ENCODE peak calls at places on chromosomes 3 and 15, in nine cellular contexts. One of them, this sample, is unnamed.
A peak's percentile ranks its signal among the peaks of the same experiment; 100 is the strongest.

GRCh38 chr15:81038975-81039607 is 38.4 kb downstream of the TLNRD1 start:
- DNase-seq in PC-9: no peak
- DNase-seq in nephron progenitor cell: no peak
- DNase-seq in neural crest cell: no peak
- DNase-seq in progenitor cell of endocrine pancreas: no peak
- DNase-seq in GM13977: no peak
- DNase-seq in thoracic aorta: no peak
- DNase-seq in mesothelial cell of epicardium: no peak
- DNase-seq in ovary: no peak
- DNase-seq in this sample: peak; percentile 34

GRCh38 chr15:65931221-65931620 is 61.9 kb downstream of the RAB11A start:
- DNase-seq in PC-9: no peak
- DNase-seq in nephron progenitor cell: no peak
- DNase-seq in neural crest cell: no peak
- DNase-seq in progenitor cell of endocrine pancreas: no peak
- DNase-seq in GM13977: no peak
- DNase-seq in thoracic aorta: no peak
- DNase-seq in mesothelial cell of epicardium: no peak
- DNase-seq in ovary: no peak
- DNase-seq in this sample: no peak

GRCh38 chr3:76998555-76998954 is 41.3 kb upstream of the ROBO2 start:
- DNase-seq in PC-9: no peak
- DNase-seq in nephron progenitor cell: no peak
- DNase-seq in neural crest cell: no peak
- DNase-seq in progenitor cell of endocrine pancreas: no peak
- DNase-seq in GM13977: no peak
- DNase-seq in thoracic aorta: no peak
- DNase-seq in mesothelial cell of epicardium: no peak
- DNase-seq in ovary: no peak
- DNase-seq in this sample: no peak

GRCh38 chr3:196082471-196082971 is 631 bp upstream of the TFRC start:
- DNase-seq in PC-9: no peak
- DNase-seq in nephron progenitor cell: no peak
- DNase-seq in neural crest cell: no peak
- DNase-seq in progenitor cell of endocrine pancreas: no peak
- DNase-seq in GM13977: peak; percentile 42
- DNase-seq in thoracic aorta: no peak
- DNase-seq in mesothelial cell of epicardium: no peak
- DNase-seq in ovary: no peak
- DNase-seq in this sample: no peak

GRCh38 chr15:76150508-76150907 is 90.7 kb downstream of the TMEM266 start:
- DNase-seq in PC-9: no peak
- DNase-seq in nephron progenitor cell: no peak
- DNase-seq in neural crest cell: no peak
- DNase-seq in progenitor cell of endocrine pancreas: no peak
- DNase-seq in GM13977: no peak
- DNase-seq in thoracic aorta: no peak
- DNase-seq in mesothelial cell of epicardium: no peak
- DNase-seq in ovary: no peak
- DNase-seq in this sample: peak; percentile 31

GRCh38 chr3:123385072-123385471 is 63.8 kb downstream of the ADCY5 start:
- DNase-seq in PC-9: no peak
- DNase-seq in nephron progenitor cell: no peak
- DNase-seq in neural crest cell: no peak
- DNase-seq in progenitor cell of endocrine pancreas: no peak
- DNase-seq in GM13977: no peak
- DNase-seq in thoracic aorta: no peak
- DNase-seq in mesothelial cell of epicardium: no peak
- DNase-seq in ovary: no peak
- DNase-seq in this sample: no peak

GRCh38 chr15:89015412-89016097 is 72.7 kb upstream of the ABHD2 start:
- DNase-seq in PC-9: no peak
- DNase-seq in nephron progenitor cell: no peak
- DNase-seq in neural crest cell: no peak
- DNase-seq in progenitor cell of endocrine pancreas: no peak
- DNase-seq in GM13977: no peak
- DNase-seq in thoracic aorta: no peak
- DNase-seq in mesothelial cell of epicardium: no peak
- DNase-seq in ovary: no peak
- DNase-seq in this sample: no peak

GRCh38 chr3:98246142-98246541 is 17.9 kb upstream of the OR5H6 start:
- DNase-seq in PC-9: no peak
- DNase-seq in nephron progenitor cell: no peak
- DNase-seq in neural crest cell: no peak
- DNase-seq in progenitor cell of endocrine pancreas: no peak
- DNase-seq in GM13977: no peak
- DNase-seq in thoracic aorta: no peak
- DNase-seq in mesothelial cell of epicardium: no peak
- DNase-seq in ovary: no peak
- DNase-seq in this sample: no peak

GRCh38 chr3:87997966-87998365 is 60.8 kb downstream of the CGGBP1 start:
- DNase-seq in PC-9: no peak
- DNase-seq in nephron progenitor cell: no peak
- DNase-seq in neural crest cell: no peak
- DNase-seq in progenitor cell of endocrine pancreas: no peak
- DNase-seq in GM13977: no peak
- DNase-seq in thoracic aorta: no peak
- DNase-seq in mesothelial cell of epicardium: no peak
- DNase-seq in ovary: no peak
- DNase-seq in this sample: no peak

GRCh38 chr15:31811641-31812040 is 218.7 kb upstream of the CHRNA7 start:
- DNase-seq in PC-9: no peak
- DNase-seq in nephron progenitor cell: no peak
- DNase-seq in neural crest cell: no peak
- DNase-seq in progenitor cell of endocrine pancreas: no peak
- DNase-seq in GM13977: no peak
- DNase-seq in thoracic aorta: no peak
- DNase-seq in mesothelial cell of epicardium: no peak
- DNase-seq in ovary: no peak
- DNase-seq in this sample: no peak

GRCh38 chr15:90414408-90415028 is 26.5 kb downstream of the IQGAP1 start:
- DNase-seq in PC-9: no peak
- DNase-seq in nephron progenitor cell: no peak
- DNase-seq in neural crest cell: no peak
- DNase-seq in progenitor cell of endocrine pancreas: no peak
- DNase-seq in GM13977: no peak
- DNase-seq in thoracic aorta: no peak
- DNase-seq in mesothelial cell of epicardium: no peak
- DNase-seq in ovary: no peak
- DNase-seq in this sample: no peak

GRCh38 chr3:197891-198491 is 1.4 kb downstream of the CHL1 start:
- DNase-seq in PC-9: no peak
- DNase-seq in nephron progenitor cell: peak; percentile 62
- DNase-seq in neural crest cell: peak; percentile 8
- DNase-seq in progenitor cell of endocrine pancreas: peak; percentile 31
- DNase-seq in GM13977: peak; percentile 60
- DNase-seq in thoracic aorta: no peak
- DNase-seq in mesothelial cell of epicardium: peak; percentile 39
- DNase-seq in ovary: peak; percentile 73
- DNase-seq in this sample: peak; percentile 18

GRCh38 chr3:104960579-104960978 is 406.1 kb upstream of the ALCAM start:
- DNase-seq in PC-9: no peak
- DNase-seq in nephron progenitor cell: no peak
- DNase-seq in neural crest cell: no peak
- DNase-seq in progenitor cell of endocrine pancreas: no peak
- DNase-seq in GM13977: no peak
- DNase-seq in thoracic aorta: no peak
- DNase-seq in mesothelial cell of epicardium: no peak
- DNase-seq in ovary: no peak
- DNase-seq in this sample: no peak

GRCh38 chr3:164459526-164460151 is 618.7 kb downstream of the SI start:
- DNase-seq in PC-9: no peak
- DNase-seq in nephron progenitor cell: no peak
- DNase-seq in neural crest cell: no peak
- DNase-seq in progenitor cell of endocrine pancreas: no peak
- DNase-seq in GM13977: no peak
- DNase-seq in thoracic aorta: no peak
- DNase-seq in mesothelial cell of epicardium: no peak
- DNase-seq in ovary: no peak
- DNase-seq in this sample: no peak

GRCh38 chr3:172808969-172809546 is 58.5 kb downstream of the ECT2 start:
- DNase-seq in PC-9: no peak
- DNase-seq in nephron progenitor cell: no peak
- DNase-seq in neural crest cell: no peak
- DNase-seq in progenitor cell of endocrine pancreas: no peak
- DNase-seq in GM13977: no peak
- DNase-seq in thoracic aorta: no peak
- DNase-seq in mesothelial cell of epicardium: no peak
- DNase-seq in ovary: no peak
- DNase-seq in this sample: peak; percentile 25

GRCh38 chr15:78065973-78066946 is 11.3 kb downstream of the TBC1D2B start:
- DNase-seq in PC-9: no peak
- DNase-seq in nephron progenitor cell: no peak
- DNase-seq in neural crest cell: no peak
- DNase-seq in progenitor cell of endocrine pancreas: no peak
- DNase-seq in GM13977: peak; percentile 67
- DNase-seq in thoracic aorta: no peak
- DNase-seq in mesothelial cell of epicardium: no peak
- DNase-seq in ovary: no peak
- DNase-seq in this sample: peak; percentile 91

GRCh38 chr3:44890852-44891251 is 16.4 kb downstream of the TGM4 start:
- DNase-seq in PC-9: no peak
- DNase-seq in nephron progenitor cell: no peak
- DNase-seq in neural crest cell: no peak
- DNase-seq in progenitor cell of endocrine pancreas: no peak
- DNase-seq in GM13977: no peak
- DNase-seq in thoracic aorta: no peak
- DNase-seq in mesothelial cell of epicardium: no peak
- DNase-seq in ovary: no peak
- DNase-seq in this sample: no peak

GRCh38 chr3:49723631-49724551 is at the start of gene GMPPB:
- DNase-seq in PC-9: peak; percentile 96
- DNase-seq in nephron progenitor cell: peak; percentile 94
- DNase-seq in neural crest cell: peak; percentile 87
- DNase-seq in progenitor cell of endocrine pancreas: peak; percentile 90
- DNase-seq in GM13977: peak; percentile 98
- DNase-seq in thoracic aorta: peak; percentile 86
- DNase-seq in mesothelial cell of epicardium: peak; percentile 92
- DNase-seq in ovary: peak; percentile 97
- DNase-seq in this sample: peak; percentile 99

GRCh38 chr3:87390821-87391220 is 114.4 kb upstream of the POU1F1 start:
- DNase-seq in PC-9: no peak
- DNase-seq in nephron progenitor cell: no peak
- DNase-seq in neural crest cell: no peak
- DNase-seq in progenitor cell of endocrine pancreas: no peak
- DNase-seq in GM13977: no peak
- DNase-seq in thoracic aorta: no peak
- DNase-seq in mesothelial cell of epicardium: no peak
- DNase-seq in ovary: no peak
- DNase-seq in this sample: no peak

GRCh38 chr3:142853270-142854163 is 35.4 kb downstream of the PCOLCE2 start:
- DNase-seq in PC-9: peak; percentile 66
- DNase-seq in nephron progenitor cell: no peak
- DNase-seq in neural crest cell: no peak
- DNase-seq in progenitor cell of endocrine pancreas: no peak
- DNase-seq in GM13977: no peak
- DNase-seq in thoracic aorta: no peak
- DNase-seq in mesothelial cell of epicardium: no peak
- DNase-seq in ovary: no peak
- DNase-seq in this sample: no peak
- TF ChIP-seq CTCF in PC-9: no peak
- TF ChIP-seq CTCF in nephron progenitor cell: no peak
- TF ChIP-seq CTCF in neural crest cell: no peak
- TF ChIP-seq CTCF in progenitor cell of endocrine pancreas: no peak
- TF ChIP-seq CTCF in GM13977: no peak
- TF ChIP-seq CTCF in thoracic aorta: no peak
- TF ChIP-seq CTCF in mesothelial cell of epicardium: no peak
- TF ChIP-seq CTCF in ovary: no peak
- TF ChIP-seq CTCF in this sample: no peak

DNA sequence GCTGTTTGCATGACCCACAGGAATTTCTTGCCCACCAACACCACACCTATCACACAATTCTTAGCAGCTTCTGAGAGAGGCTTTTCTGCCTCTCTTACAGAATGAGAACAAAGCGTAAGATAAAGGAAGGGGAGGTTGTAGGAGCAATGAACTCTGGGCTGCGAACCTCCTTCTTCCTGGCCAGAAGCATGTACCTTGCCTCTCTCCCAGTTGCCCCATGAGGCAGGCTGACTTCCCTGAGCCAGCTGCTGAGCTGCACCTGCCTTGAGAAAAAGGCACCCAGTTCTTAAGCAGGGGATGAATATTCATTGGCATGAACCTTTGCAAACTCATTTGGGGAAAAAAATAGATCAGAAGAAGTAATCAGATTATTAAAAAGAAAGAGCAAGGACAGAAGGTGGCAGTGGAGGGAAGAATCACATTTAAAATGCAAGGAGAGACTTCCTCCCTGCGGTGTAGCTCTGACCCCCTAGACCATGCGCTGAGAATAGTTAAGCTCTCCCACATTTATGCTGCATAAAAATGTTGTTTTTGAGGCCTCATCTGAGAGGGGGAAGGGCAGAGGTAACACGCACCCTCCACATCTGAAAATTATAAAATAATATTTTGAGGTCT is 304.8 kb downstream of the EPHB1 start:
- DNase-seq in PC-9: no peak
- DNase-seq in nephron progenitor cell: no peak
- DNase-seq in neural crest cell: no peak
- DNase-seq in progenitor cell of endocrine pancreas: no peak
- DNase-seq in GM13977: no peak
- DNase-seq in thoracic aorta: no peak
- DNase-seq in mesothelial cell of epicardium: no peak
- DNase-seq in ovary: no peak
- DNase-seq in this sample: no peak
- TF ChIP-seq CTCF in PC-9: no peak
- TF ChIP-seq CTCF in nephron progenitor cell: no peak
- TF ChIP-seq CTCF in neural crest cell: no peak
- TF ChIP-seq CTCF in progenitor cell of endocrine pancreas: no peak
- TF ChIP-seq CTCF in GM13977: no peak
- TF ChIP-seq CTCF in thoracic aorta: no peak
- TF ChIP-seq CTCF in mesothelial cell of epicardium: no peak
- TF ChIP-seq CTCF in ovary: no peak
- TF ChIP-seq CTCF in this sample: no peak

GRCh38 chr3:115861166-115861733 is 237.9 kb downstream of the GAP43 start:
- DNase-seq in PC-9: no peak
- DNase-seq in nephron progenitor cell: no peak
- DNase-seq in neural crest cell: no peak
- DNase-seq in progenitor cell of endocrine pancreas: no peak
- DNase-seq in GM13977: no peak
- DNase-seq in thoracic aorta: no peak
- DNase-seq in mesothelial cell of epicardium: no peak
- DNase-seq in ovary: no peak
- DNase-seq in this sample: peak; percentile 2
- TF ChIP-seq CTCF in PC-9: no peak
- TF ChIP-seq CTCF in nephron progenitor cell: peak; percentile 32
- TF ChIP-seq CTCF in neural crest cell: peak; percentile 52
- TF ChIP-seq CTCF in progenitor cell of endocrine pancreas: peak; percentile 55
- TF ChIP-seq CTCF in GM13977: no peak
- TF ChIP-seq CTCF in thoracic aorta: no peak
- TF ChIP-seq CTCF in mesothelial cell of epicardium: peak; percentile 24
- TF ChIP-seq CTCF in ovary: no peak
- TF ChIP-seq CTCF in this sample: peak; percentile 23

DNA sequence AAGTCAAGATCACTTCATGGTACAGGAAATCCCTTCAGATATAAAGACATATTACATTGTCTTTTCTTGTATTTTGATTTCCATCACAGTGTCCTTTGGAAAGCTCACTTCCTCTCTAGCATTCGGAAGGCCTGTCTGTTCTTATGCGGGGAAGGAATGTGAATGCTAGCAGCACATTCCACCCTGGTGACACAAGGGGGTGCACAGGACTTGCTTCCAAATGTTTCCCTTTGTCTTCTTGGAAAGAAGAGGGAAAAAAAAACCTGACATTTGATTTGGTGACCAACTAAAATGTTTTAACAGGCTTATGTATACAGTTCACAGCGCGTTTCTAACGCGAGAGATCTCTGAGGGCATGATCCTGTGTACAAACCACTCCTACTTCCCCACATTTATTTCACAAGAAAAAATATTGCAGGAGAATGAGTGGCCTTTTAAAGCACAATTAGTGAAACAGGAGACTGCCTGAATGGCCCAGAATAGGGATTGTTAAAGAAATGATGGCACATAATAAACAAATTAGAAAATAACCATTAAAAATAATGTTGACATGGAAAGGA is 107.5 kb upstream of the FXR1 start:
- DNase-seq in PC-9: peak; percentile 14
- DNase-seq in nephron progenitor cell: peak; percentile 48
- DNase-seq in neural crest cell: peak; percentile 29
- DNase-seq in progenitor cell of endocrine pancreas: no peak
- DNase-seq in GM13977: no peak
- DNase-seq in thoracic aorta: no peak
- DNase-seq in mesothelial cell of epicardium: no peak
- DNase-seq in ovary: peak; percentile 30
- DNase-seq in this sample: no peak
- TF ChIP-seq CTCF in PC-9: no peak
- TF ChIP-seq CTCF in nephron progenitor cell: peak; percentile 56
- TF ChIP-seq CTCF in neural crest cell: peak; percentile 55
- TF ChIP-seq CTCF in progenitor cell of endocrine pancreas: peak; percentile 61
- TF ChIP-seq CTCF in GM13977: no peak
- TF ChIP-seq CTCF in thoracic aorta: peak; percentile 22
- TF ChIP-seq CTCF in mesothelial cell of epicardium: no peak
- TF ChIP-seq CTCF in ovary: no peak
- TF ChIP-seq CTCF in this sample: no peak

This sample was measured in GM12865.